ENCODE peak calls at places on chromosomes 13 and 19, in seven cellular contexts. Q is HCT116, U is breast epithelium, O is prostate gland, T is GM12878, I is transverse colon, S is stomach. W is an unnamed sample.

GRCh38 chr13:23992722-23993438 is 95.6 kb upstream of the C1QTNF9B start:
- DNase-seq in S (no peak), Q (no peak), I (no peak), U (no peak), T (no peak), O (no peak), W (no peak)

GRCh38 chr13:47650221-47650620 is 350.9 kb downstream of the SUCLA2 start:
- DNase-seq in U (no peak), O (no peak), Q (no peak), T (no peak), I (no peak), S (no peak), W (no peak)

GRCh38 chr19:9149976-9150375 is 9.8 kb downstream of the ZNF317 start:
- DNase-seq in S (no peak), U (no peak), O (no peak), Q (no peak), T (no peak), I (no peak), W (no peak)

GRCh38 chr13:98385591-98385990 is 191.3 kb downstream of the STK24 start:
- DNase-seq in U (no peak), O (no peak), I (no peak), Q (no peak), S (no peak), T (no peak), W (no peak)

GRCh38 chr19:47253467-47253881 is 2.9 kb upstream of the CCDC9 start:
- DNase-seq in I (no peak), U (no peak), O (no peak), S (no peak), T (no peak), Q (no peak), W (no peak)

GRCh38 chr19:44602071-44602470 is 11.3 kb upstream of the IGSF23 start:
- DNase-seq in Q (no peak), O (peak; percentile 6), S (peak; percentile 78), U (no peak), I (peak; percentile 67), T (no peak), W (no peak)

GRCh38 chr19:29379257-29379986 is 146.4 kb upstream of the VSTM2B start:
- DNase-seq in S (peak; percentile 16), O (no peak), T (no peak), Q (no peak), I (no peak), U (peak; percentile 31), W (no peak)

GRCh38 chr13:44649118-44649455 is 73.0 kb upstream of the TSC22D1 start:
- DNase-seq in Q (no peak), T (no peak), O (no peak), I (no peak), S (no peak), U (no peak), W (no peak)

GRCh38 chr19:38304866-38305429 is 897 bp downstream of the C19orf33 start:
- DNase-seq in O (peak; percentile 72), T (no peak), I (peak; percentile 94), Q (peak; percentile 96), S (peak; percentile 93), U (peak; percentile 74), W (no peak)

GRCh38 chr13:88051746-88052482 is 380.7 kb downstream of the SLITRK5 start:
- DNase-seq in T (no peak), U (no peak), O (no peak), Q (no peak), S (no peak), I (no peak), W (no peak)

GRCh38 chr13:67076378-67076777 is 153.8 kb downstream of the PCDH9 start:
- DNase-seq in Q (no peak), U (no peak), O (no peak), T (no peak), I (no peak), S (no peak), W (no peak)

DNA sequence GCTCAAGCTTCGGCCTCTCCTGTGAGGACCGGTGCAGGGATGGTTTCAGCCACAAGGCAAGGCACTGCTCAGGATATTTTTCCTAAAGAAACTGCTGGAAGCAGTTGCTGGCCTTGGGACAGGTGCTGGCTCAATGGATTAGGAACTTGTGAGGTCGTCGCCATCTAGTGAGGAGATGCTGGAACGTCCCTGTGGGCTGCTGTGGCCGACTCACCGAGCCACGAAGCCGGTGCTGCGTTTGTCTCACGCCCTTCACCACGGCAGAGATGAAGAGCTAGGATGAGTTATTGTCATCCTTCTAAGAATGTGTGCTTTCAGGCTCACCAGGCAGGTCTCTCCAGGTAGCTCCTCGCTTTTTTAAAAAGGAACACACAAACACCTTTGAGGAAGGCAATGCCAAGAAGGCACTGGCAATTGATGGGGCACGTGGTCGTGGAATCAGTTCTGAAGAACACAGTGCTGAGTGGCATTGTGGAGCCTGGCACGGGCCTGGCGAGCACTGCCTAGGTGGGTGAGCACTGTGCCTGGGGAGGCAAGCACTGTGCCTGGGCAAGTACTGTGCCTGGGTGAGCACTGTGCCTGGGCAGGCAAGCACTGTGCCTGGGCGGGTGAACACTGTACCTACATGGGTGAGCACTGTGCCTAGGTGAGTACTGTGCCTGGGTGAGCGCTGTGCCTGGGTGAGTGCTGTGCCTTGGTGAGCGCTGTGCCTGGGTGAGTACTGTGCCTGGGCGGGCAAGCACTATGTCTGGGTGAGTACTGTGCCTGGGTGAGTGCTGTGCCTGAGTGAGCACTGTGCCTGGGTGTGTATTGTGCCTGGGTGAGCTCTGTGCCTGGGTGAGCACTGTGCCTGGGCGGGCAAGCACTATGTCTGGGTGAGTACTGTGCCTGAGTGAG is 140.4 kb downstream of the TEX29 start:
- DNase-seq in S (no peak), Q (peak; percentile 32), U (no peak), O (peak; percentile 59), T (no peak), I (peak; percentile 20), W (peak; percentile 31)
- TF ChIP-seq CTCF in S (no peak), Q (peak; percentile 40), U (no peak), O (peak; percentile 26), T (no peak), I (no peak), W (no peak)

GRCh38 chr19:55526216-55527196 is 10.4 kb downstream of the SBK2 start:
- DNase-seq in Q (no peak), T (no peak), S (peak; percentile 93), I (peak; percentile 80), O (peak; percentile 32), U (peak; percentile 78), W (peak; percentile 63)
- TF ChIP-seq POLR2AphosphoS5 in Q (no peak), T (no peak), S (peak; percentile 43), I (no peak), O (peak; percentile 22), U (no peak), W (no peak)

DNA sequence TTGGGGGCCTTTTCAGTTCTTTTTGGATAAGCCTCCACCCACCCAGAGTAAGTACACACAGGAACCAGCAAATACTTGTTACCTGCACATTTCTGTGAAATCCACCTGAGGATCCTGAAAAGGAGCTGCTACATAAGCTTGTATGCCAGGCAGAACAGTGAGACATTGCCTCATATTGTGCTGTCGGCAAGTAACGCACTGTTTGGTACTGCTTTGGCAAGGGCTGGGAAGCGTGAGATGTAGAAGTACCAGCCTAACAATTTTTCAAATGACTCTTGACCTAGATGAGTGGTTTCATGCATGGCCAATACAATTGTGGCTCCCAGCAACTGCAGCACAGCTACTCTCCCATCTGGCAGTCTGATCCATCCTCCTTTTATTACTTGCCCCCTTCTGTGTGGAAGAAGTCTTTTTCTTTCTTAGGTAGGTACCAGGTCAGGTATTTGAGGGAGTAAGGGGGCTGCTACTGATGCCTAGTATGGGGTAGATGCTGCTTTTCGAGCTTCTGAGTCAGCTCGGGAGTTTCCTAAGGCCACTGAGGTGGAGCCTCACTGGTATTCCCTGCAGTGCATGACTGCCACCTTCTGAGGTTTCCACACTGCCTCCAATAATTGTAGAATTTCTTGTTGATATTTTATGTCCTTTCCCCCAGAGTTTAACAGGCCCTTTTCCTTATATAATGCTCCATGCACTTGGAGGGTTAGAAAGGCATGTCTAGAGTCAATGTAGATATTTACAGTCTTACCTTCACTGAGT is 52.2 kb downstream of the ZNF737 start:
- DNase-seq in O (no peak), I (no peak), Q (no peak), T (no peak), S (no peak), U (no peak), W (no peak)
- TF ChIP-seq CTCF in O (no peak), I (no peak), Q (no peak), T (no peak), S (no peak), U (no peak), W (no peak)

GRCh38 chr13:114063545-114064515 is 68.6 kb downstream of the RASA3 start:
- DNase-seq in U (no peak), O (no peak), T (no peak), I (peak; percentile 66), Q (no peak), S (peak; percentile 68), W (peak; percentile 70)
- TF ChIP-seq POLR2AphosphoS5 in U (peak; percentile 60), O (no peak), T (no peak), I (peak; percentile 45), Q (peak; percentile 31), S (peak; percentile 66), W (peak; percentile 55)

GRCh38 chr13:73060251-73061160 is 1.7 kb downstream of the KLF5 start:
- DNase-seq in S (no peak), O (peak; percentile 33), U (no peak), Q (no peak), I (no peak), T (no peak), W (no peak)

GRCh38 chr13:73057284-73058025 is 1.4 kb upstream of the KLF5 start:
- DNase-seq in O (no peak), U (no peak), T (no peak), S (no peak), I (no peak), Q (no peak), W (no peak)

GRCh38 chr13:73059460-73060250 is 850 bp downstream of the KLF5 start:
- DNase-seq in O (peak; percentile 85), U (peak; percentile 72), T (no peak), Q (no peak), S (peak; percentile 75), I (no peak), W (no peak)

GRCh38 chr13:73058432-73058740 is 419 bp upstream of the KLF5 start:
- DNase-seq in T (no peak), S (no peak), O (no peak), I (no peak), Q (no peak), U (no peak), W (no peak)

GRCh38 chr13:73058741-73059459 is at the start of gene KLF5:
- DNase-seq in S (peak; percentile 99), U (peak; percentile 97), I (peak; percentile 98), O (peak; percentile 99), Q (peak; percentile 94), T (peak; percentile 48), W (peak; percentile 67)
- TF ChIP-seq CTCF in S (no peak), U (no peak), I (no peak), O (no peak), Q (no peak), T (no peak), W (no peak)

W was measured in HL-60.